ENCODE peak calls at places on chromosomes 12 and 14, in five cellular contexts. One of them, this sample, is unnamed.

GRCh38 chr14:68466491-68466977 is 326.3 kb downstream of the ZFP36L1 start:
- DNase-seq in neural progenitor cell: no peak
- DNase-seq in stimulated activated CD8-positive, alpha-beta memory T cell treated with anti-CD3 and anti-CD28 coated beads, Interleukin-4, amount 100 ng/mL, for 4 hours: no peak
- DNase-seq in D341Med: no peak
- DNase-seq in amniotic epithelial cell: peak; percentile 100
- DNase-seq in this sample: peak; percentile 68

GRCh38 chr12:91432079-91432478 is 249.5 kb upstream of the DCN start:
- DNase-seq in D341Med: no peak
- DNase-seq in amniotic epithelial cell: peak; percentile 86
- DNase-seq in neural progenitor cell: peak; percentile 60
- DNase-seq in stimulated activated CD8-positive, alpha-beta memory T cell treated with anti-CD3 and anti-CD28 coated beads, Interleukin-4, amount 100 ng/mL, for 4 hours: no peak
- DNase-seq in this sample: peak; percentile 64

GRCh38 chr12:1083888-1084262 is 92.9 kb downstream of the ERC1 start:
- DNase-seq in amniotic epithelial cell: peak; percentile 80
- DNase-seq in stimulated activated CD8-positive, alpha-beta memory T cell treated with anti-CD3 and anti-CD28 coated beads, Interleukin-4, amount 100 ng/mL, for 4 hours: no peak
- DNase-seq in neural progenitor cell: no peak
- DNase-seq in D341Med: no peak
- DNase-seq in this sample: no peak

GRCh38 chr14:89303452-89304435 is 113.3 kb downstream of the FOXN3 start:
- DNase-seq in amniotic epithelial cell: peak; percentile 67
- DNase-seq in D341Med: no peak
- DNase-seq in stimulated activated CD8-positive, alpha-beta memory T cell treated with anti-CD3 and anti-CD28 coated beads, Interleukin-4, amount 100 ng/mL, for 4 hours: no peak
- DNase-seq in neural progenitor cell: peak; percentile 22
- DNase-seq in this sample: peak; percentile 31

GRCh38 chr12:32423598-32423997 is 24.2 kb downstream of the FGD4 start:
- DNase-seq in D341Med: no peak
- DNase-seq in amniotic epithelial cell: no peak
- DNase-seq in stimulated activated CD8-positive, alpha-beta memory T cell treated with anti-CD3 and anti-CD28 coated beads, Interleukin-4, amount 100 ng/mL, for 4 hours: no peak
- DNase-seq in neural progenitor cell: no peak
- DNase-seq in this sample: no peak

GRCh38 chr12:6161124-6161882 is 36.8 kb upstream of the VWF start:
- DNase-seq in D341Med: no peak
- DNase-seq in stimulated activated CD8-positive, alpha-beta memory T cell treated with anti-CD3 and anti-CD28 coated beads, Interleukin-4, amount 100 ng/mL, for 4 hours: no peak
- DNase-seq in neural progenitor cell: no peak
- DNase-seq in amniotic epithelial cell: peak; percentile 59
- DNase-seq in this sample: no peak

GRCh38 chr12:14157129-14157747 is 175.8 kb upstream of the GRIN2B start:
- DNase-seq in D341Med: no peak
- DNase-seq in amniotic epithelial cell: no peak
- DNase-seq in stimulated activated CD8-positive, alpha-beta memory T cell treated with anti-CD3 and anti-CD28 coated beads, Interleukin-4, amount 100 ng/mL, for 4 hours: no peak
- DNase-seq in neural progenitor cell: no peak
- DNase-seq in this sample: no peak

GRCh38 chr14:106372870-106373657 is 846.7 kb downstream of the TMEM121 start:
- DNase-seq in amniotic epithelial cell: no peak
- DNase-seq in neural progenitor cell: no peak
- DNase-seq in stimulated activated CD8-positive, alpha-beta memory T cell treated with anti-CD3 and anti-CD28 coated beads, Interleukin-4, amount 100 ng/mL, for 4 hours: peak; percentile 49
- DNase-seq in D341Med: peak; percentile 77
- DNase-seq in this sample: no peak

GRCh38 chr14:94673781-94674231 is 61.6 kb downstream of the SERPINA3 start:
- DNase-seq in neural progenitor cell: no peak
- DNase-seq in D341Med: peak; percentile 25
- DNase-seq in amniotic epithelial cell: peak; percentile 16
- DNase-seq in stimulated activated CD8-positive, alpha-beta memory T cell treated with anti-CD3 and anti-CD28 coated beads, Interleukin-4, amount 100 ng/mL, for 4 hours: no peak
- DNase-seq in this sample: no peak

GRCh38 chr14:77950371-77950770 is 150.5 kb downstream of the ADCK1 start:
- DNase-seq in amniotic epithelial cell: no peak
- DNase-seq in stimulated activated CD8-positive, alpha-beta memory T cell treated with anti-CD3 and anti-CD28 coated beads, Interleukin-4, amount 100 ng/mL, for 4 hours: no peak
- DNase-seq in D341Med: no peak
- DNase-seq in neural progenitor cell: no peak
- DNase-seq in this sample: no peak

GRCh38 chr14:64388533-64389243 is 535 bp downstream of the MTHFD1 start:
- DNase-seq in amniotic epithelial cell: peak; percentile 26
- DNase-seq in D341Med: no peak
- DNase-seq in stimulated activated CD8-positive, alpha-beta memory T cell treated with anti-CD3 and anti-CD28 coated beads, Interleukin-4, amount 100 ng/mL, for 4 hours: no peak
- DNase-seq in neural progenitor cell: peak; percentile 54
- DNase-seq in this sample: no peak

GRCh38 chr12:92927055-92927435 is 2.0 kb downstream of the EEA1 start:
- DNase-seq in amniotic epithelial cell: peak; percentile 22
- DNase-seq in neural progenitor cell: peak; percentile 42
- DNase-seq in D341Med: peak; percentile 34
- DNase-seq in stimulated activated CD8-positive, alpha-beta memory T cell treated with anti-CD3 and anti-CD28 coated beads, Interleukin-4, amount 100 ng/mL, for 4 hours: peak; percentile 18
- DNase-seq in this sample: no peak

This sample was measured in epithelial cell of proximal tubule.